ENCODE peak calls at places on chromosomes 12 and 14, in nine cellular contexts. V is HCT116, P is OCI-LY7, I is hepatocyte, L is SK-N-SH, D is PC-3, C is GM23338, R is PC-9, A is MM.1S. S is an unnamed sample. For H3K9me2, the result is how much of the 10 kb centered on the place peaks cover.

GRCh38 chr12:95694148-95694547 is 96.4 kb downstream of the NTN4 start:
- DNase-seq in R (no peak), D (no peak), P (no peak), L (no peak), V (no peak), A (no peak), I (no peak), C (peak), S (no peak)

GRCh38 chr12:3200032-3200617 is 122.9 kb downstream of the TSPAN9 start:
- DNase-seq in C (peak), R (no peak), D (peak), L (peak), A (no peak), V (no peak), P (no peak), I (peak), S (no peak)

GRCh38 chr12:121378736-121379135 is 21.2 kb upstream of the RNF34 start:
- DNase-seq in D (no peak), P (no peak), C (no peak), L (no peak), A (no peak), R (no peak), I (no peak), V (no peak), S (no peak)

GRCh38 chr14:70655110-70655826 is 13.6 kb downstream of the TTC9 start:
- DNase-seq in R (no peak), D (no peak), C (peak), A (peak), P (peak), L (no peak), V (no peak), I (no peak), S (peak)

GRCh38 chr14:99595034-99595433 is 9.0 kb downstream of the CCDC85C start:
- DNase-seq in D (no peak), P (no peak), I (no peak), L (no peak), R (no peak), C (no peak), A (peak), V (no peak), S (no peak)

GRCh38 chr14:52789118-52789517 is 2.3 kb downstream of the GNPNAT1 start:
- DNase-seq in R (no peak), C (no peak), A (no peak), I (no peak), D (no peak), V (no peak), P (no peak), L (no peak), S (peak)

GRCh38 chr14:72613196-72613974 is 280.5 kb downstream of the DPF3 start:
- DNase-seq in L (peak), D (peak), P (no peak), C (no peak), V (no peak), R (no peak), A (no peak), I (peak), S (no peak)

GRCh38 chr12:77537648-77538047 is 293.0 kb upstream of the NAV3 start:
- DNase-seq in C (no peak), P (no peak), V (no peak), L (no peak), A (no peak), I (no peak), R (peak), D (no peak), S (no peak)

GRCh38 chr12:50615534-50616296 is 110.9 kb downstream of the DIP2B start:
- DNase-seq in R (peak), D (peak), A (no peak), P (no peak), V (no peak), I (no peak), C (no peak), L (no peak), S (no peak)

GRCh38 chr14:88154321-88154720 is 149.4 kb downstream of the GPR65 start:
- DNase-seq in I (no peak), C (no peak), V (no peak), P (no peak), R (no peak), L (no peak), A (no peak), D (no peak), S (no peak)

GRCh38 chr12:120751389-120751788 is 25.8 kb downstream of the ACADS start:
- DNase-seq in L (no peak), I (no peak), V (no peak), D (peak), C (no peak), R (no peak), A (no peak), P (no peak), S (no peak)

GRCh38 chr14:50795127-50795526 is 35.8 kb downstream of the NIN start:
- DNase-seq in V (no peak), I (no peak), D (no peak), L (no peak), R (no peak), A (no peak), P (no peak), C (no peak), S (no peak)

GRCh38 chr12:133221241-133221640 is 14.4 kb downstream of the ANHX start:
- DNase-seq in L (no peak), A (no peak), C (no peak), D (no peak), P (no peak), I (no peak), R (no peak), V (no peak), S (no peak)

GRCh38 chr12:113075137-113075683 is 18.7 kb downstream of the DTX1 start:
- DNase-seq in I (no peak), L (no peak), A (peak), C (no peak), R (no peak), V (no peak), P (peak), D (no peak), S (peak)

GRCh38 chr14:68704736-68705720 is 87.8 kb downstream of the ZFP36L1 start:
- DNase-seq in V (no peak), I (no peak), P (no peak), C (no peak), D (peak), R (peak), L (no peak), A (no peak), S (no peak)

GRCh38 chr14:32004300-32004699 is 72.8 kb upstream of the ARHGAP5 start:
- DNase-seq in R (no peak), A (no peak), V (peak), I (no peak), D (peak), P (no peak), L (no peak), C (no peak), S (no peak)

GRCh38 chr12:48965447-48965846 is 6.1 kb downstream of the WNT10B start:
- DNase-seq in C (peak), V (no peak), L (peak), P (no peak), R (no peak), I (no peak), D (no peak), A (no peak), S (no peak)

GRCh38 chr12:66508025-66508424 is 170.9 kb downstream of the GRIP1 start:
- DNase-seq in A (no peak), I (no peak), P (no peak), R (no peak), C (no peak), D (no peak), L (no peak), V (no peak), S (peak)

GRCh38 chr12:6935551-6936377 is 7.9 kb upstream of the RNU7-1 start:
- DNase-seq in D (no peak), C (no peak), A (no peak), L (peak), R (no peak), P (no peak), I (no peak), V (no peak), S (no peak)

GRCh38 chr12:93632383-93632782 is 44.8 kb upstream of the CRADD start:
- DNase-seq in C (no peak), R (no peak), V (no peak), D (no peak), I (no peak), P (no peak), A (no peak), L (no peak), S (no peak)

GRCh38 chr12:40236357-40236850 is 11.6 kb downstream of the LRRK2 start:
- DNase-seq in V (no peak), L (no peak), A (no peak), D (no peak), R (no peak), P (no peak), C (no peak), I (no peak), S (peak)

GRCh38 chr12:40240779-40241178 is 16.0 kb downstream of the LRRK2 start:
- DNase-seq in P (peak), L (no peak), I (no peak), D (no peak), R (no peak), A (no peak), V (no peak), C (no peak), S (no peak)

GRCh38 chr12:40238221-40238902 is 13.6 kb downstream of the LRRK2 start:
- DNase-seq in D (no peak), A (no peak), V (no peak), L (peak), C (no peak), R (no peak), P (no peak), I (no peak), S (peak)

GRCh38 chr12:40241741-40242140 is 16.9 kb downstream of the LRRK2 start:
- DNase-seq in D (no peak), C (no peak), V (no peak), L (no peak), I (no peak), A (no peak), R (no peak), P (no peak), S (no peak)
- H3K4me2 ChIP-seq in D (no peak), C (no peak), V (no peak), L (no peak), I (no peak), A (no peak), R (no peak), P (no peak), S (no peak)

GRCh38 chr14:75425443-75425842 is 2.4 kb upstream of the JDP2 start:
- DNase-seq in V (no peak), D (no peak), C (no peak), P (no peak), A (no peak), I (no peak), R (no peak), L (no peak), S (no peak)
- H3K9me2 ChIP-seq in V (under half), D (under half), C (under half), P (under half), A (under half), I (under half), R (under half), L (under half), S (under half)

DNA sequence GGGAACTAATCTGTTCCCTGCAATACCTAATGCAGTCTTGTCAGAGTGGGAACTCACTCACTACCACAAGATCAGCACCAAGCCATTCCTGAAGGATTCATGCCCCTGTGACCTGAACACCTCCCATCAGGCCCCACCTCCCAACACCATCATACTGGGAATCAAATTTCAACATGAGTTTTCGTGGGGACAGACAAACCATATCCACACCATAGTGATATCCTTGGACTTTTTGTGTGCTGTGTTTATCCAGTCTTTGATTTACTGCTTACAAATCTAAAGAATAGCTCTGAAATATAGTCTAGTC is 243.5 kb downstream of the FBXL14 start:
- DNase-seq in D (peak), R (no peak), P (no peak), L (no peak), C (no peak), A (no peak), I (no peak), V (no peak), S (no peak)
- H3K4me2 ChIP-seq in D (peak), R (no peak), P (no peak), L (peak), C (no peak), A (no peak), I (no peak), V (no peak), S (no peak)

GRCh38 chr14:77376771-77377501 is at the start of the genes SAMD15 and TMED8:
- DNase-seq in L (peak), A (peak), D (peak), C (peak), P (peak), V (peak), R (peak), I (peak), S (peak)
- H3K9me2 ChIP-seq in L (under half), A (under half), D (under half), C (under half), P (under half), V (under half), R (under half), I (under half), S (under half)

GRCh38 chr14:81412779-81413178 is 12.7 kb upstream of the STON2 start:
- DNase-seq in V (no peak), A (no peak), P (no peak), C (no peak), R (no peak), I (no peak), L (no peak), D (no peak), S (no peak)

GRCh38 chr14:81414123-81414522 is 14.0 kb upstream of the STON2 start:
- DNase-seq in L (no peak), I (no peak), D (no peak), R (no peak), C (no peak), V (no peak), P (no peak), A (no peak), S (no peak)

GRCh38 chr14:81406863-81407262 is 6.7 kb upstream of the STON2 start:
- DNase-seq in C (no peak), D (peak), A (no peak), R (peak), I (peak), V (no peak), L (no peak), P (no peak), S (no peak)

DNA sequence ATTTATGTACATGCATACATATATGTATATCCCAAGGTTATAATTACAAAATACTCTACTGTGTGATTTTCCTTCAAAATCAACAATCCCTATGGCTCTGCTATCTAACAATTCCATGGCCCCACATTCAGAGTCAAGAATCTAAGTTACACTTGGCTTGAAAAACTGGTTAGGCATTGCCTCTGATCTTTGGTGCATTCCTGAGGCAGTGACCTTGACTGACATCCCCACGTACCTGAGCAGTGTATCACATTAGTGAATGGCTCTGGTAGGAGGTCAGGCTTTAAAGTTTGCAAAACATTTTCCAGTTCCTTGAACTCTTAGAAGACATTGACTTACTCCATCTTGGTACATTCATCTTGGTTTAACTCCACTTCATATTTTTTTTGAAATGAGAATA is 8.5 kb upstream of the STON2 start:
- DNase-seq in A (no peak), R (peak), V (no peak), I (peak), L (no peak), C (no peak), P (no peak), D (peak), S (no peak)
- H3K4me2 ChIP-seq in A (no peak), R (peak), V (peak), I (no peak), L (no peak), C (no peak), P (no peak), D (no peak), S (no peak)

S was measured in Karpas-422.